ENCODE peak calls at places on chromosome X, in ten cellular contexts. W, D, T, F, Q, L, G, B, J and E are unnamed samples.

GRCh38 chrX:104343408-104344129 is 88.8 kb upstream of the ESX1 start:
- DNase-seq in Q (no peak), B (peak), T (peak), D (peak), J (no peak), W (peak), L (peak), F (no peak), G (no peak), E (peak)

GRCh38 chrX:148499638-148500427 is 584 bp upstream of the AFF2 start:
- DNase-seq in F (no peak), W (no peak), L (no peak), Q (no peak), G (no peak), J (no peak), D (no peak), B (no peak), T (no peak), E (no peak)

GRCh38 chrX:153708415-153708814 is 15.8 kb downstream of the BCAP31 start:
- DNase-seq in L (no peak), F (no peak), D (peak), G (no peak), J (peak), B (no peak), T (peak), W (peak), Q (peak), E (peak)

GRCh38 chrX:103073442-103073841 is 9.5 kb upstream of the BEX1 start:
- DNase-seq in B (no peak), L (no peak), Q (no peak), D (no peak), T (no peak), F (no peak), J (no peak), W (peak), G (no peak), E (no peak)

GRCh38 chrX:73556159-73556558 is 6.8 kb upstream of the CHIC1 start:
- DNase-seq in L (no peak), Q (no peak), J (no peak), B (no peak), T (no peak), W (no peak), F (no peak), G (no peak), D (no peak), E (no peak)

GRCh38 chrX:113892401-113892800 is 691.5 kb upstream of the HTR2C start:
- DNase-seq in Q (no peak), L (no peak), B (no peak), W (no peak), G (no peak), T (no peak), D (no peak), J (no peak), F (no peak), E (peak)

GRCh38 chrX:134670241-134670811 is 12.1 kb upstream of the PLAC1 start:
- DNase-seq in L (no peak), D (peak), T (no peak), F (no peak), J (peak), W (peak), G (peak), Q (no peak), B (no peak), E (peak)

GRCh38 chrX:39296472-39296871 is 495.2 kb downstream of the MID1IP1 start:
- DNase-seq in L (no peak), B (no peak), G (no peak), T (no peak), D (no peak), F (no peak), Q (no peak), J (no peak), W (no peak), E (no peak)

GRCh38 chrX:53317365-53318069 is 36.1 kb upstream of the IQSEC2 start:
- DNase-seq in D (peak), B (peak), T (peak), Q (peak), G (no peak), F (peak), L (peak), W (peak), J (no peak), E (peak)

GRCh38 chrX:45850197-45850774 is 649.6 kb upstream of the DIPK2B start:
- DNase-seq in Q (no peak), W (no peak), L (no peak), B (no peak), D (peak), T (peak), G (no peak), J (no peak), F (no peak), E (peak)

GRCh38 chrX:129786210-129786651 is 6.5 kb downstream of the SASH3 start:
- DNase-seq in G (no peak), D (no peak), B (peak), W (no peak), T (no peak), Q (no peak), L (no peak), J (no peak), F (no peak), E (no peak)

GRCh38 chrX:137195296-137195695 is 161.5 kb upstream of the GPR101 start:
- DNase-seq in G (no peak), F (no peak), Q (no peak), L (no peak), B (no peak), J (no peak), T (no peak), D (no peak), W (no peak), E (no peak)

GRCh38 chrX:143994206-143994605 is 110.3 kb downstream of the UBE2NL start:
- DNase-seq in D (no peak), B (no peak), W (no peak), J (peak), Q (no peak), F (no peak), G (no peak), L (no peak), T (no peak), E (peak)

GRCh38 chrX:11437642-11438379 is 144.6 kb downstream of the AMELX start:
- DNase-seq in G (no peak), J (no peak), L (no peak), T (no peak), D (peak), W (no peak), Q (no peak), B (no peak), F (no peak), E (no peak)

GRCh38 chrX:132876509-132876837 is 82.0 kb downstream of the HS6ST2 start:
- DNase-seq in T (no peak), Q (no peak), L (no peak), J (no peak), D (no peak), F (no peak), G (no peak), W (no peak), B (no peak), E (no peak)

GRCh38 chrX:153969904-153970397 is 1.7 kb downstream of the HCFC1 start:
- DNase-seq in T (no peak), F (no peak), D (no peak), L (no peak), B (no peak), W (peak), G (no peak), J (no peak), Q (peak), E (no peak)

GRCh38 chrX:99800016-99800415 is 610.1 kb downstream of the PCDH19 start:
- DNase-seq in L (no peak), J (no peak), W (no peak), F (no peak), B (no peak), T (no peak), G (no peak), D (no peak), Q (no peak), E (no peak)

GRCh38 chrX:118254611-118255010 is 91.3 kb upstream of the WDR44 start:
- DNase-seq in J (no peak), T (peak), B (peak), W (peak), D (peak), G (peak), L (peak), F (no peak), Q (peak), E (peak)

GRCh38 chrX:103687696-103688191 is 1.2 kb upstream of the MORF4L2 start:
- DNase-seq in B (peak), D (peak), L (peak), G (peak), W (peak), F (no peak), J (peak), T (peak), Q (peak), E (peak)

GRCh38 chrX:72271091-72271490 is 6.0 kb downstream of the RPS4X start:
- DNase-seq in L (no peak), F (no peak), T (no peak), B (no peak), G (no peak), D (no peak), Q (no peak), J (no peak), W (no peak), E (no peak)